ENCODE peak calls at places on chromosome 3, in ten cellular contexts. Z, D, L, W, T, S, A, M, K and R are unnamed samples.

GRCh38 chr3:59769132-59769531 is 719.3 kb upstream of the CFAP20DC start:
- DNase-seq in Z (no peak), D (no peak), L (no peak), W (no peak), T (no peak), S (no peak), A (no peak), M (no peak), K (no peak), R (no peak)

GRCh38 chr3:172042136-172042535 is 2.8 kb downstream of the FNDC3B start:
- DNase-seq in Z (no peak), D (peak; percentile 47), L (no peak), W (no peak), T (no peak), S (no peak), A (no peak), M (no peak), K (no peak), R (no peak)

GRCh38 chr3:194973366-194974000 is 287.8 kb downstream of the FAM43A start:
- DNase-seq in Z (no peak), D (no peak), L (peak; percentile 11), W (no peak), T (no peak), S (no peak), A (no peak), M (no peak), K (peak; percentile 30), R (no peak)

GRCh38 chr3:182450942-182451607 is 342.2 kb upstream of the ATP11B start:
- DNase-seq in Z (no peak), D (no peak), L (no peak), W (no peak), T (no peak), S (no peak), A (no peak), M (no peak), K (no peak), R (no peak)

GRCh38 chr3:172522871-172523818 is at the start of gene TNFSF10:
- DNase-seq in Z (peak; percentile 35), D (peak; percentile 91), L (peak; percentile 80), W (peak; percentile 78), T (peak; percentile 65), S (no peak), A (peak; percentile 22), M (peak; percentile 45), K (peak; percentile 82), R (peak; percentile 89)

GRCh38 chr3:61638721-61639120 is 77.3 kb downstream of the PTPRG start:
- DNase-seq in Z (no peak), D (no peak), L (no peak), W (no peak), T (no peak), S (no peak), A (peak; percentile 54), M (no peak), K (no peak), R (no peak)

GRCh38 chr3:195385526-195385925 is 57.3 kb downstream of the ACAP2 start:
- DNase-seq in Z (no peak), D (peak; percentile 59), L (no peak), W (no peak), T (no peak), S (peak; percentile 15), A (peak; percentile 23), M (no peak), K (no peak), R (no peak)

GRCh38 chr3:38099518-38099917 is 37.4 kb downstream of the ACAA1 start:
- DNase-seq in Z (no peak), D (no peak), L (no peak), W (no peak), T (no peak), S (no peak), A (no peak), M (no peak), K (no peak), R (no peak)

GRCh38 chr3:15214758-15215157 is 8.7 kb downstream of the CAPN7 start:
- DNase-seq in Z (no peak), D (no peak), L (no peak), W (no peak), T (no peak), S (no peak), A (no peak), M (no peak), K (no peak), R (no peak)

GRCh38 chr3:64073362-64073761 is 50.1 kb upstream of the PSMD6 start:
- DNase-seq in Z (no peak), D (no peak), L (no peak), W (no peak), T (no peak), S (peak; percentile 39), A (peak; percentile 8), M (no peak), K (no peak), R (no peak)

GRCh38 chr3:25441234-25441856 is 13.3 kb downstream of the RARB start:
- DNase-seq in Z (no peak), D (no peak), L (no peak), W (no peak), T (no peak), S (no peak), A (no peak), M (no peak), K (no peak), R (no peak)

GRCh38 chr3:186790261-186790981 is 7.0 kb downstream of the EIF4A2 start:
- DNase-seq in Z (no peak), D (peak; percentile 50), L (no peak), W (no peak), T (no peak), S (peak; percentile 63), A (peak; percentile 61), M (no peak), K (no peak), R (no peak)

GRCh38 chr3:177335728-177336127 is 138.4 kb upstream of the TBL1XR1 start:
- DNase-seq in Z (no peak), D (no peak), L (no peak), W (peak; percentile 58), T (no peak), S (no peak), A (peak; percentile 22), M (no peak), K (no peak), R (no peak)

GRCh38 chr3:43076857-43077256 is 29.0 kb downstream of the POMGNT2 start:
- DNase-seq in Z (no peak), D (no peak), L (no peak), W (no peak), T (no peak), S (no peak), A (no peak), M (no peak), K (no peak), R (no peak)

DNA sequence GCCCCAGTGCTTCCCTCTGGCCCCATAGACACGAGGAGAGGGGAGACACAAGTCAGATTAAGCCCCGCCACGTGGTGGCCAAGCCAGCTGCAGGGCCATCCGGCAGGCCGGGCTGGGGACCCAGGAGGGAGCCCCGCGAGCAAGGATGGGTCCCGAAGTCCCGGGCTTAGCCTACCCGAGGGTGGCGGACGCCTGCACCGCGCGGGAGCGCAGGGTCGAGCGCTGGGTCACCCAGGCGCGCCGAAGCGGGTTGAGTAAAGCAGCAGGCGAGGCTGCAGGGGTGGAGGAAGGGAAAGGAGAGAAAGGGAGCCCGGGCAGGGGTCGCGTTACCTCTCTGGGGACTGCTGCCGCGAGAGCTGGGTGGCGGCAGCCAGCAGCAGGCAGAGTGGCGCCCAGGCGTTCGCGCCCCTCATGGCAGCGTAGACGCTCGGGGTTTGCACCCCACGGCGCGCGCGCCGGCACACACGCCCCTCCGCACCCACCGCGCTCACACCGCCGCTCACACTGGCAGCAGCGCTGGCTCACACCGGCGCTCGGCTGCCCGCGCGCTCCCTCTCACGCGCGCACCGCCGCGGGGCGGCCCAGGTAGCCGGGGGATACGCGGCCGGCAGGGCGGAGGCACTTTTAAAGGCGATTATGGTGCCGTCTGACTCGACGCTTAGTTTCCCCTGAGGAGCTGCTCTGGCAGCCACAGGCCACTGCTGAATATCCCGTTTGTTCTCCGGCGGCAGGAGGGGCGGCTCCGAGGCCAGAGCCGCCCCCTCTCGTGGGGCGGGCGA is at the start of gene PCOLCE2:
- DNase-seq in Z (peak; percentile 27), D (peak; percentile 16), L (no peak), W (no peak), T (peak; percentile 57), S (peak; percentile 57), A (no peak), M (no peak), K (peak; percentile 66), R (peak; percentile 22)
- TF ChIP-seq POLR2A in Z (no peak), D (no peak), L (no peak), W (no peak), T (no peak), S (peak; percentile 61), A (no peak), M (no peak), K (no peak), R (no peak)

DNA sequence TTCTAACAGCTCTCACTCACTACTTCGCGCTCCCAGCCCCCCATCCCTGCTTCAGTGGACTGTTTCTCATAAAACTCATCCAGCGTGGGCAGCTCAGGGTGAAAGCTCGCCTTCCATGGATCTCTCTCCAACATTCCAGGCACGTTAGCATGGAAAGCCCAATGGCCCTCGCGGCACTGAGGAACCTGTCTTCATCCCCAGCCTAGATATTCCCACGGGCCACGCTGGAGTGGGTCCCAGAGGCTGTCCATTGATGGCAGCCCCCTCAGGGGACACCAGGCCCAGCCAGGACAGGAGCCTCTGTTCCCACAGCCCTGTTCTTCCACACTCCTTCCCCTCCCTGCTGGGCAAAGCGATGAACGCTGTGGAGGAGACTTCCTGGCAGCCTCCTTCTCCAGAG is 121.1 kb downstream of the SEC22A start:
- DNase-seq in Z (no peak), D (no peak), L (no peak), W (no peak), T (no peak), S (no peak), A (no peak), M (no peak), K (no peak), R (no peak)
- H3K27ac ChIP-seq in Z (no peak overlapping the region), D (no peak overlapping the region), L (no peak overlapping the region), W (no peak overlapping the region), T (peak overlapping the region; percentile 52), S (no peak overlapping the region), A (no peak overlapping the region), M (no peak overlapping the region), K (no peak overlapping the region), R (no peak overlapping the region)

GRCh38 chr3:16338124-16338523 is 73.1 kb downstream of the OXNAD1 start:
- DNase-seq in Z (no peak), D (no peak), L (no peak), W (no peak), T (no peak), S (no peak), A (no peak), M (no peak), K (no peak), R (peak; percentile 61)
- TF ChIP-seq POLR2A in Z (no peak), D (no peak), L (no peak), W (no peak), T (no peak), S (no peak), A (no peak), M (no peak), K (no peak), R (no peak)

GRCh38 chr3:117047951-117048705 is 338.5 kb downstream of the TUSC7 start:
- DNase-seq in Z (no peak), D (no peak), L (no peak), W (no peak), T (no peak), S (no peak), A (peak; percentile 20), M (no peak), K (no peak), R (no peak)

DNA sequence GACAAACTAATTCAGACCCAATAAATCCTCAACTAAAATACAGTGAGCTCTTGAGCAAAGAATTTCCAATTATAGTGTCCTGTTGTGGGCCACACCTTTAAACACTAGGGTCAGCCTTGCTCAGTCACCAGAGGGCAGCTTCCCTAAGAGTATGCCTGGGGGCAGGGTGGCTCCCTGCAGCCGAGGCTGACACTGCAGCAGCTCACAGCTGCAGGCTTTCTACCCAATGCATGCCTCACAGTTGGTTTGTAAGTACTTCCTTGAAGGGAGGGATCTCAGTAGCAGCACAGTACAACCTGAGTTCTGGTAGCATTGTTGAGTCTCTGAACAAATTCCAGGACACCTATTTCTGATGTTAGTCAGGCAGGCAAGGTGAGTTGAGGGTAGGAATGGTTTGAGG is 335.6 kb downstream of the TUSC7 start:
- DNase-seq in Z (no peak), D (no peak), L (no peak), W (peak; percentile 27), T (no peak), S (peak; percentile 14), A (peak; percentile 14), M (no peak), K (peak; percentile 66), R (peak; percentile 35)
- H3K27ac ChIP-seq in Z (no peak overlapping the region), D (no peak overlapping the region), L (no peak overlapping the region), W (no peak overlapping the region), T (no peak overlapping the region), S (no peak overlapping the region), A (no peak overlapping the region), M (no peak overlapping the region), K (no peak overlapping the region), R (no peak overlapping the region)